ENCODE peak calls at places on chromosomes 4 and X, in ten cellular contexts. G is LHCN-M2; H is epithelial cell of esophagus; J is activated gamma-delta T cell treated with Interleukin-2 at 50 U/mL for 16 hours; N is T-helper 2 cell; K is choroid plexus epithelial cell; B is activated T-helper 1 cell treated with anti-CD3 and anti-CD28 coated beads, Interleukin-2, amount 50 U/mL, for 16 hours; C is upper lobe of right lung; M is iris pigment epithelial cell; V is fibroblast of the aortic adventitia. Z is an unnamed sample.

GRCh38 chrX:143934542-143934941 is 50.7 kb downstream of the UBE2NL start:
- DNase-seq in J (no peak), V (no peak), H (no peak), M (no peak), K (no peak), B (no peak), N (no peak), G (peak), C (no peak), Z (no peak)

GRCh38 chr4:91471280-91471679 is 832.5 kb upstream of the GRID2 start:
- DNase-seq in H (no peak), N (no peak), J (no peak), C (no peak), V (no peak), B (no peak), G (no peak), K (no peak), M (no peak), Z (no peak)

GRCh38 chr4:140070369-140070768 is 83.6 kb downstream of the MAML3 start:
- DNase-seq in H (no peak), V (no peak), K (no peak), G (no peak), N (no peak), M (no peak), C (no peak), B (no peak), J (no peak), Z (no peak)

GRCh38 chrX:55524487-55524886 is 34.8 kb upstream of the USP51 start:
- DNase-seq in K (peak), M (no peak), H (peak), B (no peak), J (no peak), V (peak), C (no peak), N (no peak), G (peak), Z (no peak)

GRCh38 chr4:32697281-32697814 is 1977.2 kb downstream of the PCDH7 start:
- DNase-seq in G (no peak), C (no peak), K (peak), N (no peak), B (no peak), M (no peak), J (no peak), H (peak), V (no peak), Z (no peak)

GRCh38 chr4:646460-646859 is 21.1 kb downstream of the PDE6B start:
- DNase-seq in H (no peak), J (no peak), M (no peak), B (no peak), G (no peak), C (no peak), K (no peak), V (no peak), N (no peak), Z (no peak)

GRCh38 chr4:159747983-159748382 is 645.1 kb downstream of the RAPGEF2 start:
- DNase-seq in G (no peak), K (no peak), B (no peak), J (no peak), C (peak), H (no peak), V (no peak), M (no peak), N (no peak), Z (no peak)

GRCh38 chr4:48254381-48255072 is 15.1 kb downstream of the TEC start:
- DNase-seq in M (peak), H (no peak), G (peak), V (peak), C (no peak), N (no peak), K (peak), B (no peak), J (no peak), Z (no peak)

GRCh38 chr4:176261481-176261880 is 7.5 kb downstream of the ASB5 start:
- DNase-seq in N (no peak), H (no peak), M (peak), C (no peak), G (peak), V (no peak), K (no peak), J (no peak), B (no peak), Z (no peak)

GRCh38 chrX:4277122-4277521 is 563.7 kb upstream of the PRKX start:
- DNase-seq in V (no peak), B (no peak), J (no peak), C (no peak), N (no peak), M (no peak), H (peak), G (no peak), K (no peak), Z (no peak)

GRCh38 chr4:116702949-116703348 is 382.4 kb downstream of the TRAM1L1 start:
- DNase-seq in M (no peak), K (peak), C (no peak), G (no peak), B (no peak), N (no peak), H (peak), J (no peak), V (no peak), Z (no peak)

Z was measured in AML-193.